ENCODE peak calls at places on chromosomes 13 and 19, in seven cellular contexts. Z is lower leg skin; N is A549; J is stimulated activated CD4-positive, alpha-beta T cell treated with anti-CD3 and anti-CD28 coated beads, Interleukin-2, amount 100 ng/mL, for 24 hours; K is RKO; G is T follicular helper cell; L is hippocampal formation. U is an unnamed sample.

GRCh38 chr13:44719857-44720671 is 143.9 kb upstream of the TSC22D1 start:
- DNase-seq in Z (no peak), N (no peak), J (no peak), K (peak), G (no peak), L (no peak), U (no peak)

GRCh38 chr19:18292810-18293641 is 11.6 kb upstream of the JUND start:
- DNase-seq in Z (peak), N (peak), J (peak), K (peak), G (no peak), L (peak), U (peak)

GRCh38 chr19:32676186-32676894 is 692 bp downstream of the RGS9BP start:
- DNase-seq in Z (no peak), N (peak), J (peak), K (no peak), G (no peak), L (no peak), U (no peak)

GRCh38 chr19:4266253-4267000 is 12.6 kb upstream of the SHD start:
- DNase-seq in Z (no peak), N (no peak), J (no peak), K (no peak), G (no peak), L (no peak), U (no peak)

GRCh38 chr19:3969435-3970312 is 1.2 kb downstream of the DAPK3 start:
- DNase-seq in Z (no peak), N (peak), J (no peak), K (peak), G (no peak), L (no peak), U (no peak)

GRCh38 chr13:45219938-45220375 is 19.1 kb upstream of the KCTD4 start:
- DNase-seq in Z (no peak), N (peak), J (no peak), K (peak), G (no peak), L (no peak), U (no peak)

GRCh38 chr13:50915562-50915961 is 6.0 kb downstream of the RNASEH2B start:
- DNase-seq in Z (no peak), N (no peak), J (no peak), K (no peak), G (no peak), L (no peak), U (no peak)

GRCh38 chr19:7376151-7376852 is 27.6 kb downstream of the ARHGEF18 start:
- DNase-seq in Z (no peak), N (no peak), J (no peak), K (no peak), G (no peak), L (no peak), U (no peak)

GRCh38 chr13:110283661-110284516 is 23.1 kb downstream of the COL4A1 start:
- DNase-seq in Z (peak), N (no peak), J (no peak), K (no peak), G (no peak), L (no peak), U (no peak)

GRCh38 chr13:23443878-23444277 is 10.4 kb upstream of the SACS start:
- DNase-seq in Z (no peak), N (no peak), J (no peak), K (no peak), G (no peak), L (no peak), U (no peak)

GRCh38 chr13:42891591-42891990 is 100.5 kb downstream of the EPSTI1 start:
- DNase-seq in Z (no peak), N (no peak), J (no peak), K (no peak), G (no peak), L (no peak), U (no peak)

GRCh38 chr13:25687622-25688225 is 315.9 kb downstream of the ATP8A2 start:
- DNase-seq in Z (no peak), N (no peak), J (no peak), K (no peak), G (no peak), L (no peak), U (no peak)

GRCh38 chr19:54164369-54165068 is 5.0 kb upstream of the LENG1 start:
- DNase-seq in Z (peak), N (peak), J (peak), K (no peak), G (no peak), L (peak), U (peak)

GRCh38 chr19:35513231-35513974 is at the start of gene DMKN:
- DNase-seq in Z (no peak), N (no peak), J (no peak), K (peak), G (no peak), L (no peak), U (no peak)

GRCh38 chr13:44044544-44045178 is 165.0 kb downstream of the LACC1 start:
- DNase-seq in Z (no peak), N (no peak), J (no peak), K (no peak), G (no peak), L (no peak), U (no peak)

GRCh38 chr13:24203726-24204295 is 43.3 kb downstream of the SPATA13 start:
- DNase-seq in Z (no peak), N (no peak), J (no peak), K (no peak), G (no peak), L (no peak), U (no peak)